ENCODE peak calls at places on chromosomes 12 and 14, in eight cellular contexts. T is HS-5; M is activated CD4-positive, alpha-beta T cell treated with anti-CD3 and anti-CD28 coated beads for 1 hour; R is GOT3; H is uterus; W is NAMALWA; V is left ventricle myocardium superior; J is brain pericyte. Y is an unnamed sample.

GRCh38 chr12:76855266-76855665 is 23.6 kb downstream of the CSRP2 start:
- DNase-seq in T (no peak), M (no peak), R (no peak), H (no peak), W (no peak), V (no peak), J (no peak), Y (no peak)

GRCh38 chr14:103087343-103087835 is 3.4 kb downstream of the LBHD2 start:
- DNase-seq in T (no peak), M (no peak), R (no peak), H (no peak), W (no peak), V (peak), J (no peak), Y (peak)

GRCh38 chr12:125586441-125586840 is 521.2 kb downstream of the AACS start:
- DNase-seq in T (no peak), M (no peak), R (no peak), H (no peak), W (no peak), V (no peak), J (no peak), Y (no peak)

GRCh38 chr14:73253323-73253610 is 16.0 kb downstream of the PAPLN start:
- DNase-seq in T (no peak), M (no peak), R (no peak), H (no peak), W (no peak), V (peak), J (no peak), Y (no peak)

GRCh38 chr12:57459750-57460400 is at the start of gene GLI1:
- DNase-seq in T (no peak), M (no peak), R (peak), H (no peak), W (no peak), V (no peak), J (no peak), Y (no peak)

GRCh38 chr12:63792333-63792732 is 12.6 kb downstream of the RXYLT1 start:
- DNase-seq in T (no peak), M (no peak), R (no peak), H (no peak), W (no peak), V (no peak), J (no peak), Y (no peak)

GRCh38 chr12:124684971-124685688 is 117.7 kb upstream of the NCOR2 start:
- DNase-seq in T (peak), M (no peak), R (no peak), H (peak), W (no peak), V (no peak), J (peak), Y (no peak)

GRCh38 chr14:102249041-102249440 is 55.9 kb downstream of the MOK start:
- DNase-seq in T (no peak), M (no peak), R (no peak), H (no peak), W (no peak), V (no peak), J (peak), Y (no peak)

GRCh38 chr12:124461241-124461673 is 106.2 kb downstream of the NCOR2 start:
- DNase-seq in T (no peak), M (no peak), R (no peak), H (no peak), W (no peak), V (peak), J (no peak), Y (no peak)

GRCh38 chr12:104668274-104668718 is 211.5 kb downstream of the CHST11 start:
- DNase-seq in T (no peak), M (no peak), R (no peak), H (peak), W (no peak), V (peak), J (no peak), Y (no peak)

GRCh38 chr14:102392506-102392905 is 29.8 kb downstream of the TECPR2 start:
- DNase-seq in T (no peak), M (no peak), R (no peak), H (no peak), W (no peak), V (no peak), J (no peak), Y (no peak)

GRCh38 chr14:81772391-81772790 is 238.7 kb upstream of the SEL1L start:
- DNase-seq in T (no peak), M (no peak), R (no peak), H (no peak), W (no peak), V (no peak), J (no peak), Y (no peak)

GRCh38 chr14:102442241-102443211 is 67.0 kb downstream of the ANKRD9 start:
- DNase-seq in T (no peak), M (no peak), R (no peak), H (no peak), W (no peak), V (no peak), J (no peak), Y (peak)

GRCh38 chr14:81137316-81137715 is 83.4 kb downstream of the GTF2A1 start:
- DNase-seq in T (peak), M (no peak), R (no peak), H (no peak), W (no peak), V (no peak), J (no peak), Y (no peak)

GRCh38 chr12:107441906-107442305 is 243.7 kb upstream of the PWP1 start:
- DNase-seq in T (no peak), M (no peak), R (no peak), H (no peak), W (no peak), V (no peak), J (no peak), Y (no peak)

GRCh38 chr14:63287661-63288483 is 30.9 kb downstream of the GPHB5 start:
- DNase-seq in T (no peak), M (no peak), R (no peak), H (no peak), W (no peak), V (no peak), J (no peak), Y (no peak)

GRCh38 chr12:2244013-2244861 is 191.4 kb downstream of the CACNA1C start:
- DNase-seq in T (peak), M (no peak), R (no peak), H (peak), W (no peak), V (no peak), J (peak), Y (no peak)

GRCh38 chr14:69626132-69626500 is 14.7 kb downstream of the SUSD6 start:
- DNase-seq in T (no peak), M (no peak), R (no peak), H (no peak), W (no peak), V (no peak), J (no peak), Y (no peak)

GRCh38 chr14:99763527-99764221 is 29.5 kb upstream of the EML1 start:
- DNase-seq in T (no peak), M (no peak), R (no peak), H (peak), W (no peak), V (no peak), J (no peak), Y (no peak)

GRCh38 chr14:91796622-91797347 is 64.9 kb upstream of the CATSPERB start:
- DNase-seq in T (no peak), M (no peak), R (no peak), H (no peak), W (no peak), V (no peak), J (no peak), Y (no peak)